ENCODE peak calls at places on chromosomes 1 and 21, in eight cellular contexts. Y is M059J, B is pancreas, L is GM04504, J is ovary, T is activated B cell treated with CpG ODN at 0.5 μM for 24 hours, C is D721Med, G is DMS79 treated with DMSO at 0.1 percent for 48 hours. P is an unnamed sample.

GRCh38 chr1:151574575-151575529 is 34.7 kb downstream of the TUFT1 start:
- DNase-seq in Y (peak), B (no peak), L (peak), J (no peak), T (no peak), C (no peak), G (no peak), P (no peak)

GRCh38 chr1:59738591-59739015 is 76.1 kb upstream of the HOOK1 start:
- DNase-seq in Y (peak), B (peak), L (no peak), J (no peak), T (no peak), C (no peak), G (no peak), P (peak)

GRCh38 chr1:22841754-22842370 is 130.8 kb downstream of the LACTBL1 start:
- DNase-seq in Y (no peak), B (no peak), L (no peak), J (no peak), T (no peak), C (no peak), G (no peak), P (no peak)

GRCh38 chr1:11768821-11769220 is 6.8 kb downstream of the C1orf167 start:
- DNase-seq in Y (no peak), B (no peak), L (no peak), J (no peak), T (no peak), C (no peak), G (no peak), P (no peak)

GRCh38 chr1:171438441-171438840 is 46.9 kb upstream of the PRRC2C start:
- DNase-seq in Y (peak), B (no peak), L (peak), J (no peak), T (no peak), C (no peak), G (no peak), P (peak)

GRCh38 chr1:98399219-98399618 is 262.3 kb upstream of the SNX7 start:
- DNase-seq in Y (peak), B (no peak), L (no peak), J (no peak), T (no peak), C (no peak), G (no peak), P (no peak)

GRCh38 chr1:159067699-159068621 is 8.6 kb downstream of the AIM2 start:
- DNase-seq in Y (no peak), B (no peak), L (no peak), J (no peak), T (peak), C (no peak), G (no peak), P (no peak)

GRCh38 chr1:33094971-33095604 is 14.1 kb downstream of the AZIN2 start:
- DNase-seq in Y (peak), B (peak), L (peak), J (peak), T (no peak), C (peak), G (peak), P (peak)

GRCh38 chr21:28516996-28517592 is 475.6 kb downstream of the LTN1 start:
- DNase-seq in Y (peak), B (peak), L (no peak), J (peak), T (peak), C (no peak), G (no peak), P (no peak)

GRCh38 chr1:64828829-64829228 is 84.0 kb downstream of the RAVER2 start:
- DNase-seq in Y (no peak), B (no peak), L (no peak), J (no peak), T (no peak), C (no peak), G (no peak), P (no peak)

GRCh38 chr1:78355646-78356045 is 135.1 kb upstream of the PTGFR start:
- DNase-seq in Y (no peak), B (no peak), L (peak), J (no peak), T (no peak), C (no peak), G (no peak), P (no peak)

GRCh38 chr1:15005116-15005515 is 148.4 kb upstream of the TMEM51 start:
- DNase-seq in Y (peak), B (no peak), L (no peak), J (no peak), T (no peak), C (no peak), G (no peak), P (no peak)

GRCh38 chr21:42232176-42232825 is 13.4 kb downstream of the ABCG1 start:
- DNase-seq in Y (no peak), B (no peak), L (no peak), J (no peak), T (no peak), C (no peak), G (no peak), P (no peak)

GRCh38 chr1:76998582-76999189 is 131.4 kb downstream of the ST6GALNAC5 start:
- DNase-seq in Y (peak), B (no peak), L (peak), J (no peak), T (no peak), C (no peak), G (no peak), P (peak)

GRCh38 chr1:64584479-64584878 is 114.5 kb downstream of the CACHD1 start:
- DNase-seq in Y (no peak), B (no peak), L (no peak), J (no peak), T (no peak), C (no peak), G (no peak), P (no peak)

GRCh38 chr1:6554907-6555778 is at the start of gene TAS1R1:
- DNase-seq in Y (peak), B (peak), L (peak), J (peak), T (no peak), C (no peak), G (no peak), P (no peak)

GRCh38 chr1:206803221-206803730 is 31.0 kb upstream of the IL10 start:
- DNase-seq in Y (no peak), B (no peak), L (no peak), J (no peak), T (no peak), C (no peak), G (no peak), P (no peak)

GRCh38 chr1:110210604-110211502 is 739 bp downstream of the KCNC4 start:
- DNase-seq in Y (peak), B (peak), L (no peak), J (peak), T (peak), C (no peak), G (peak), P (no peak)

GRCh38 chr1:1603671-1604373 is 3.9 kb upstream of the FNDC10 start:
- DNase-seq in Y (no peak), B (no peak), L (no peak), J (no peak), T (no peak), C (no peak), G (no peak), P (no peak)

GRCh38 chr1:77900687-77901293 is 12.4 kb downstream of the NEXN start:
- DNase-seq in Y (peak), B (peak), L (peak), J (peak), T (no peak), C (no peak), G (peak), P (no peak)

GRCh38 chr1:25031966-25032667 is 102.0 kb upstream of the RUNX3 start:
- DNase-seq in Y (no peak), B (peak), L (no peak), J (no peak), T (peak), C (no peak), G (peak), P (no peak)

GRCh38 chr1:100440075-100440809 is 87.9 kb downstream of the CDC14A start:
- DNase-seq in Y (no peak), B (no peak), L (no peak), J (no peak), T (no peak), C (no peak), G (peak), P (no peak)

GRCh38 chr1:66242646-66243547 is 291.1 kb upstream of the SGIP1 start:
- DNase-seq in Y (peak), B (peak), L (peak), J (peak), T (peak), C (no peak), G (peak), P (peak)

GRCh38 chr1:150578278-150579109 is 916 bp downstream of the MCL1 start:
- DNase-seq in Y (peak), B (no peak), L (peak), J (peak), T (no peak), C (no peak), G (peak), P (peak)

GRCh38 chr1:157050836-157051235 is 5.3 kb upstream of the ARHGEF11 start:
- DNase-seq in Y (no peak), B (no peak), L (no peak), J (no peak), T (no peak), C (no peak), G (no peak), P (no peak)

GRCh38 chr1:182687361-182687760 is 3.0 kb upstream of the RGS8 start:
- DNase-seq in Y (no peak), B (no peak), L (no peak), J (no peak), T (no peak), C (no peak), G (no peak), P (no peak)

GRCh38 chr21:42973309-42973990 is 912 bp upstream of the PKNOX1 start:
- DNase-seq in Y (no peak), B (peak), L (no peak), J (peak), T (no peak), C (peak), G (no peak), P (no peak)